ENCODE peak calls at places on chromosomes 5 and 9, in five cellular contexts. O is activated naive CD4-positive, alpha-beta T cell treated with anti-CD3 and anti-CD28 coated beads for 36 hours; A is islet precursor cell; M is T47D; K is endodermal cell. W is an unnamed sample.

GRCh38 chr5:31952034-31952433 is 222.1 kb downstream of the GOLPH3 start:
- DNase-seq in K (no peak), M (no peak), A (no peak), O (no peak), W (no peak)

GRCh38 chr9:133184971-133185370 is 21.3 kb upstream of the GBGT1 start:
- DNase-seq in K (no peak), M (peak), A (peak), O (peak), W (peak)

GRCh38 chr5:109053995-109054417 is 306.3 kb downstream of the FER start:
- DNase-seq in O (no peak), K (no peak), M (no peak), A (no peak), W (no peak)

GRCh38 chr9:93397664-93398381 is 53.7 kb upstream of the FAM120A start:
- DNase-seq in O (no peak), M (no peak), K (no peak), A (no peak), W (no peak)

GRCh38 chr9:36204906-36205547 is 14.3 kb downstream of the CLTA start:
- DNase-seq in A (peak), M (peak), K (peak), O (no peak), W (peak)

GRCh38 chr5:12704955-12705354 is 800.7 kb upstream of the CTNND2 start:
- DNase-seq in A (no peak), K (no peak), M (no peak), O (no peak), W (no peak)

GRCh38 chr9:131854906-131855504 is 115.1 kb upstream of the RAPGEF1 start:
- DNase-seq in O (no peak), A (no peak), M (no peak), K (no peak), W (no peak)

GRCh38 chr9:81534138-81534865 is 155.0 kb downstream of the TLE1 start:
- DNase-seq in O (no peak), A (peak), K (no peak), M (no peak), W (no peak)

GRCh38 chr5:125277494-125278154 is 531.2 kb upstream of the ZNF608 start:
- DNase-seq in O (no peak), K (no peak), M (peak), A (no peak), W (no peak)

GRCh38 chr5:100479079-100479688 is 56.0 kb upstream of the FAM174A start:
- DNase-seq in M (peak), A (peak), O (peak), K (peak), W (peak)

GRCh38 chr5:147396070-147396469 is 113.8 kb downstream of the DPYSL3 start:
- DNase-seq in M (no peak), A (no peak), O (no peak), K (no peak), W (no peak)

GRCh38 chr9:110160163-110160562 is 47.8 kb downstream of the C9orf152 start:
- DNase-seq in O (no peak), M (no peak), A (no peak), K (no peak), W (no peak)

GRCh38 chr9:21434202-21435014 is 5.8 kb upstream of the IFNA1 start:
- DNase-seq in K (peak), A (no peak), M (peak), O (peak), W (no peak)

GRCh38 chr9:71506821-71507220 is 261.5 kb downstream of the CEMIP2 start:
- DNase-seq in M (no peak), A (no peak), O (no peak), K (no peak), W (no peak)

GRCh38 chr5:122313941-122314340 is 1.9 kb downstream of the SNCAIP start:
- DNase-seq in M (no peak), K (no peak), O (no peak), A (no peak), W (no peak)

GRCh38 chr5:139806111-139806510 is 10.5 kb downstream of the PSD2 start:
- DNase-seq in M (no peak), K (no peak), A (no peak), O (no peak), W (no peak)

GRCh38 chr9:19085295-19085694 is 17.4 kb downstream of the HAUS6 start:
- DNase-seq in O (no peak), K (no peak), M (peak), A (no peak), W (peak)

GRCh38 chr5:173706700-173707099 is 90.2 kb upstream of the BOD1 start:
- DNase-seq in M (no peak), O (no peak), K (no peak), A (no peak), W (no peak)

GRCh38 chr5:12072441-12072840 is 168.2 kb upstream of the CTNND2 start:
- DNase-seq in O (no peak), M (no peak), K (no peak), A (no peak), W (no peak)

W was measured in HuH-7.